ENCODE peak calls at places on chromosomes 3 and 15, in nine cellular contexts. One of them, this sample, is unnamed.

GRCh38 chr3:123138819-123139517 is 62.8 kb upstream of the SEC22A start:
- DNase-seq in amygdala: no peak
- DNase-seq in GM12864: no peak
- DNase-seq in cardiac muscle cell: peak; percentile 27
- DNase-seq in nephron progenitor cell: peak; percentile 25
- DNase-seq in stimulated activated naive CD8-positive, alpha-beta T cell treated with anti-CD3 and anti-CD28 coated beads, Interleukin-15, amount 100 ng/mL, for 72 hours: no peak
- DNase-seq in effector CD4-positive, alpha-beta T cell: no peak
- DNase-seq in H9: no peak
- DNase-seq in stimulated activated CD4-positive, alpha-beta T cell treated with anti-CD3 and anti-CD28 coated beads, TNF-alpha, amount 100 ng/mL, for 24 hours: no peak
- DNase-seq in this sample: no peak

GRCh38 chr15:66692808-66693596 is 9.0 kb upstream of the SMAD6 start:
- DNase-seq in GM12864: peak; percentile 50
- DNase-seq in stimulated activated CD4-positive, alpha-beta T cell treated with anti-CD3 and anti-CD28 coated beads, TNF-alpha, amount 100 ng/mL, for 24 hours: no peak
- DNase-seq in stimulated activated naive CD8-positive, alpha-beta T cell treated with anti-CD3 and anti-CD28 coated beads, Interleukin-15, amount 100 ng/mL, for 72 hours: peak; percentile 9
- DNase-seq in cardiac muscle cell: no peak
- DNase-seq in H9: no peak
- DNase-seq in effector CD4-positive, alpha-beta T cell: no peak
- DNase-seq in amygdala: no peak
- DNase-seq in nephron progenitor cell: no peak
- DNase-seq in this sample: no peak

GRCh38 chr3:70298385-70298784 is 14.1 kb downstream of the MDFIC2 start:
- DNase-seq in stimulated activated naive CD8-positive, alpha-beta T cell treated with anti-CD3 and anti-CD28 coated beads, Interleukin-15, amount 100 ng/mL, for 72 hours: no peak
- DNase-seq in cardiac muscle cell: no peak
- DNase-seq in nephron progenitor cell: no peak
- DNase-seq in stimulated activated CD4-positive, alpha-beta T cell treated with anti-CD3 and anti-CD28 coated beads, TNF-alpha, amount 100 ng/mL, for 24 hours: no peak
- DNase-seq in amygdala: no peak
- DNase-seq in H9: no peak
- DNase-seq in effector CD4-positive, alpha-beta T cell: no peak
- DNase-seq in GM12864: no peak
- DNase-seq in this sample: no peak

GRCh38 chr15:25690673-25691543 is 172.2 kb downstream of the ATP10A start:
- DNase-seq in stimulated activated naive CD8-positive, alpha-beta T cell treated with anti-CD3 and anti-CD28 coated beads, Interleukin-15, amount 100 ng/mL, for 72 hours: no peak
- DNase-seq in amygdala: no peak
- DNase-seq in cardiac muscle cell: peak; percentile 54
- DNase-seq in effector CD4-positive, alpha-beta T cell: no peak
- DNase-seq in stimulated activated CD4-positive, alpha-beta T cell treated with anti-CD3 and anti-CD28 coated beads, TNF-alpha, amount 100 ng/mL, for 24 hours: no peak
- DNase-seq in GM12864: no peak
- DNase-seq in nephron progenitor cell: no peak
- DNase-seq in H9: no peak
- DNase-seq in this sample: no peak

GRCh38 chr15:58146734-58147133 is 8.6 kb downstream of the AQP9 start:
- DNase-seq in GM12864: no peak
- DNase-seq in stimulated activated CD4-positive, alpha-beta T cell treated with anti-CD3 and anti-CD28 coated beads, TNF-alpha, amount 100 ng/mL, for 24 hours: no peak
- DNase-seq in nephron progenitor cell: no peak
- DNase-seq in cardiac muscle cell: peak; percentile 19
- DNase-seq in H9: no peak
- DNase-seq in stimulated activated naive CD8-positive, alpha-beta T cell treated with anti-CD3 and anti-CD28 coated beads, Interleukin-15, amount 100 ng/mL, for 72 hours: no peak
- DNase-seq in effector CD4-positive, alpha-beta T cell: no peak
- DNase-seq in amygdala: no peak
- DNase-seq in this sample: no peak

GRCh38 chr3:190522621-190523222 is 8.8 kb downstream of the IL1RAP start:
- DNase-seq in stimulated activated CD4-positive, alpha-beta T cell treated with anti-CD3 and anti-CD28 coated beads, TNF-alpha, amount 100 ng/mL, for 24 hours: no peak
- DNase-seq in GM12864: no peak
- DNase-seq in nephron progenitor cell: no peak
- DNase-seq in H9: no peak
- DNase-seq in amygdala: no peak
- DNase-seq in effector CD4-positive, alpha-beta T cell: no peak
- DNase-seq in cardiac muscle cell: no peak
- DNase-seq in stimulated activated naive CD8-positive, alpha-beta T cell treated with anti-CD3 and anti-CD28 coated beads, Interleukin-15, amount 100 ng/mL, for 72 hours: no peak
- DNase-seq in this sample: no peak

GRCh38 chr3:160869825-160870224 is 113.8 kb downstream of the PPM1L start:
- DNase-seq in nephron progenitor cell: no peak
- DNase-seq in amygdala: no peak
- DNase-seq in GM12864: no peak
- DNase-seq in H9: no peak
- DNase-seq in effector CD4-positive, alpha-beta T cell: no peak
- DNase-seq in cardiac muscle cell: peak; percentile 4
- DNase-seq in stimulated activated CD4-positive, alpha-beta T cell treated with anti-CD3 and anti-CD28 coated beads, TNF-alpha, amount 100 ng/mL, for 24 hours: no peak
- DNase-seq in stimulated activated naive CD8-positive, alpha-beta T cell treated with anti-CD3 and anti-CD28 coated beads, Interleukin-15, amount 100 ng/mL, for 72 hours: no peak
- DNase-seq in this sample: no peak

GRCh38 chr15:41115652-41116115 is 396 bp downstream of the INO80 start:
- DNase-seq in stimulated activated CD4-positive, alpha-beta T cell treated with anti-CD3 and anti-CD28 coated beads, TNF-alpha, amount 100 ng/mL, for 24 hours: no peak
- DNase-seq in effector CD4-positive, alpha-beta T cell: peak; percentile 63
- DNase-seq in cardiac muscle cell: peak; percentile 69
- DNase-seq in stimulated activated naive CD8-positive, alpha-beta T cell treated with anti-CD3 and anti-CD28 coated beads, Interleukin-15, amount 100 ng/mL, for 72 hours: no peak
- DNase-seq in nephron progenitor cell: no peak
- DNase-seq in H9: no peak
- DNase-seq in amygdala: peak; percentile 49
- DNase-seq in GM12864: no peak
- DNase-seq in this sample: peak; percentile 50

GRCh38 chr3:64666171-64666581 is 21.6 kb downstream of the ADAMTS9 start:
- DNase-seq in stimulated activated naive CD8-positive, alpha-beta T cell treated with anti-CD3 and anti-CD28 coated beads, Interleukin-15, amount 100 ng/mL, for 72 hours: no peak
- DNase-seq in cardiac muscle cell: peak; percentile 23
- DNase-seq in amygdala: no peak
- DNase-seq in nephron progenitor cell: no peak
- DNase-seq in effector CD4-positive, alpha-beta T cell: no peak
- DNase-seq in H9: no peak
- DNase-seq in GM12864: no peak
- DNase-seq in stimulated activated CD4-positive, alpha-beta T cell treated with anti-CD3 and anti-CD28 coated beads, TNF-alpha, amount 100 ng/mL, for 24 hours: no peak
- DNase-seq in this sample: no peak

GRCh38 chr3:58627580-58627894 is 39.0 kb downstream of the FAM3D start:
- DNase-seq in stimulated activated naive CD8-positive, alpha-beta T cell treated with anti-CD3 and anti-CD28 coated beads, Interleukin-15, amount 100 ng/mL, for 72 hours: no peak
- DNase-seq in nephron progenitor cell: no peak
- DNase-seq in cardiac muscle cell: peak; percentile 60
- DNase-seq in H9: no peak
- DNase-seq in effector CD4-positive, alpha-beta T cell: no peak
- DNase-seq in stimulated activated CD4-positive, alpha-beta T cell treated with anti-CD3 and anti-CD28 coated beads, TNF-alpha, amount 100 ng/mL, for 24 hours: no peak
- DNase-seq in GM12864: no peak
- DNase-seq in amygdala: no peak
- DNase-seq in this sample: no peak

This sample was measured in GM19239.